ENCODE peak calls at places on chromosome 9, in four cellular contexts. V is hepatocyte, Z is HCT116, Q is GM23338. D is an unnamed sample.

GRCh38 chr9:81613002-81613750 is 76.2 kb downstream of the TLE1 start:
- DNase-seq in V (peak; percentile 75), Z (no peak), Q (no peak), D (no peak)

GRCh38 chr9:81250606-81251005 is 438.7 kb downstream of the TLE1 start:
- DNase-seq in V (no peak), Z (no peak), Q (no peak), D (no peak)

GRCh38 chr9:127474592-127474991 is 23.3 kb downstream of the LRSAM1 start:
- DNase-seq in V (no peak), Z (no peak), Q (no peak), D (no peak)

GRCh38 chr9:14428781-14429230 is 114.9 kb upstream of the NFIB start:
- DNase-seq in V (peak; percentile 89), Z (peak; percentile 57), Q (peak; percentile 97), D (peak; percentile 70)

GRCh38 chr9:127711226-127711701 is 4.2 kb downstream of the PTRH1 start:
- DNase-seq in V (no peak), Z (no peak), Q (no peak), D (peak; percentile 33)

GRCh38 chr9:135494791-135495559 is 5.5 kb upstream of the MRPS2 start:
- DNase-seq in V (no peak), Z (no peak), Q (no peak), D (no peak)

GRCh38 chr9:90102292-90102901 is 497.6 kb downstream of the GADD45G start:
- DNase-seq in V (peak; percentile 94), Z (peak; percentile 90), Q (peak; percentile 94), D (peak; percentile 86)

GRCh38 chr9:20558609-20559016 is 63.7 kb downstream of the MLLT3 start:
- DNase-seq in V (peak; percentile 28), Z (no peak), Q (peak; percentile 37), D (no peak)

GRCh38 chr9:135214706-135215105 is 127.2 kb downstream of the OLFM1 start:
- DNase-seq in V (no peak), Z (no peak), Q (no peak), D (no peak)

GRCh38 chr9:110543631-110544051 is 35.9 kb downstream of the SVEP1 start:
- DNase-seq in V (no peak), Z (no peak), Q (peak; percentile 13), D (no peak)

GRCh38 chr9:89926691-89927220 is 321.9 kb downstream of the GADD45G start:
- DNase-seq in V (peak; percentile 51), Z (no peak), Q (no peak), D (no peak)

GRCh38 chr9:14961372-14962068 is 51.3 kb upstream of the FREM1 start:
- DNase-seq in V (peak; percentile 58), Z (no peak), Q (peak; percentile 32), D (no peak)

GRCh38 chr9:123616707-123617106 is 260.7 kb downstream of the CRB2 start:
- DNase-seq in V (no peak), Z (no peak), Q (no peak), D (no peak)

GRCh38 chr9:131608469-131609115 is 63.3 kb downstream of the PRRT1B start:
- DNase-seq in V (peak; percentile 84), Z (peak; percentile 39), Q (peak; percentile 89), D (no peak)

GRCh38 chr9:5013379-5013778 is 28.3 kb downstream of the JAK2 start:
- DNase-seq in V (no peak), Z (no peak), Q (no peak), D (no peak)

GRCh38 chr9:88523056-88523455 is 11.9 kb upstream of the NXNL2 start:
- DNase-seq in V (no peak), Z (no peak), Q (no peak), D (no peak)

GRCh38 chr9:38022203-38022602 is 46.8 kb downstream of the SHB start:
- DNase-seq in V (no peak), Z (no peak), Q (no peak), D (no peak)

GRCh38 chr9:22240619-22241018 is 206.0 kb upstream of the DMRTA1 start:
- DNase-seq in V (no peak), Z (no peak), Q (no peak), D (peak; percentile 60)

GRCh38 chr9:113695901-113696300 is 180.2 kb upstream of the ZNF618 start:
- DNase-seq in V (no peak), Z (peak; percentile 66), Q (no peak), D (no peak)

GRCh38 chr9:111891910-111892499 is 4.6 kb upstream of the UGCG start:
- DNase-seq in V (peak; percentile 57), Z (peak; percentile 59), Q (no peak), D (peak; percentile 73)

GRCh38 chr9:76456202-76456926 is 2.6 kb upstream of the GCNT1 start:
- DNase-seq in V (peak; percentile 88), Z (no peak), Q (peak; percentile 72), D (peak; percentile 88)

GRCh38 chr9:94666364-94667099 is 27.2 kb upstream of the FBP1 start:
- DNase-seq in V (peak; percentile 70), Z (no peak), Q (no peak), D (no peak)

GRCh38 chr9:27791311-27791710 is 218.0 kb upstream of the C9orf72 start:
- DNase-seq in V (no peak), Z (no peak), Q (no peak), D (no peak)

GRCh38 chr9:31355159-31355882 is 1029.1 kb upstream of the ACO1 start:
- DNase-seq in V (no peak), Z (no peak), Q (no peak), D (no peak)

GRCh38 chr9:124215551-124215910 is 42.2 kb upstream of the NEK6 start:
- DNase-seq in V (no peak), Z (no peak), Q (no peak), D (no peak)

DNA sequence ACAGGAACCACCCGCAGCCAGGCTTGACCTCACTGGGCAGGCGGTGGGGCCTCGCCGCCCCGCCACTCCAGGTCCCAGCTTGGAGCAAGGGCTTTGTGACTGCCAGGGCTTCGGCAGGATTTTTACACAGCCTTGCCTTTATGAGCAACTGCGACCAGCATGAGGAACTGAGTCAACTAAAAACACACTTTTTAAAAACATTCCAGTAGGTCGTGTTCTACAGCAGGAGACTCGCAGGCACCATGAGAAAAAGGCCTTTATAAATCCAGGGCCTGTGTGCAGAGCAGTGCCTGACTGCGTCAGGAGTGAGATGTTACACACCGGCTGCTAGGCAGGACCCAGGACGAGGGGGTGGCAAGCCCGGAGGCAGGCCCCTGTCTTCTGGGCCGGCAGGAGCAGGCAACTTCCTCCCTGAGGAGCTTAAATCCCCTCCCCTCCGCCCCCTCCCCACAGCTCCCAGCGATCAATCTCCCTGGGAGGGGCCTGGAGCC is 92.7 kb downstream of the ROR2 start:
- DNase-seq in V (peak; percentile 60), Z (no peak), Q (peak; percentile 57), D (no peak)
- H3K79me2 ChIP-seq in V (peaks cover 94% of the 10 kb centered on the region), Z (no peaks in the 10 kb centered on the region), Q (peaks cover 4% of the 10 kb centered on the region), D (no peaks in the 10 kb centered on the region)

GRCh38 chr9:125760537-125760936 is 13.4 kb downstream of the PBX3 start:
- DNase-seq in V (no peak), Z (no peak), Q (no peak), D (no peak)

GRCh38 chr9:125757834-125758233 is 10.7 kb downstream of the PBX3 start:
- DNase-seq in V (no peak), Z (no peak), Q (no peak), D (no peak)

GRCh38 chr9:125758986-125759811 is 12.0 kb downstream of the PBX3 start:
- DNase-seq in V (no peak), Z (no peak), Q (peak; percentile 39), D (peak; percentile 12)

GRCh38 chr9:125761685-125762084 is 14.5 kb downstream of the PBX3 start:
- DNase-seq in V (no peak), Z (no peak), Q (no peak), D (no peak)

DNA sequence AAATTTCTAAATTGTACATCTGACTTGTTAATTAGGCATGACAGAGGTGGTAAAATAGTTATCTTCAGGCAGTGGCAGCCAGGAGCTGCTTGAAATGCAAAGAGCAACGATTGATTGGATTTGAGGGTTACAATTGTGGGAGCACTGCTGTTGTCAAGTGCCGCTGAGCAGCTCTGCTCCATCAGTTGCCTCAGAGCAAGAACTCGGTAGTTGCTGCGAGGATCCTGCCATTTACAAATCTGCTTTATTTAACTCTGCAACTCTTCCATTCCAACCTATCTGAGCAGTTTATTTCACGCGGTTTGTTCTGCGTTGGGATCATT is 12.6 kb downstream of the PBX3 start:
- DNase-seq in V (no peak), Z (no peak), Q (peak; percentile 73), D (no peak)
- H3K27ac ChIP-seq in V (no peak overlapping the region), Z (no peak overlapping the region), Q (peak overlapping the region; percentile 83), D (no peak overlapping the region)

DNA sequence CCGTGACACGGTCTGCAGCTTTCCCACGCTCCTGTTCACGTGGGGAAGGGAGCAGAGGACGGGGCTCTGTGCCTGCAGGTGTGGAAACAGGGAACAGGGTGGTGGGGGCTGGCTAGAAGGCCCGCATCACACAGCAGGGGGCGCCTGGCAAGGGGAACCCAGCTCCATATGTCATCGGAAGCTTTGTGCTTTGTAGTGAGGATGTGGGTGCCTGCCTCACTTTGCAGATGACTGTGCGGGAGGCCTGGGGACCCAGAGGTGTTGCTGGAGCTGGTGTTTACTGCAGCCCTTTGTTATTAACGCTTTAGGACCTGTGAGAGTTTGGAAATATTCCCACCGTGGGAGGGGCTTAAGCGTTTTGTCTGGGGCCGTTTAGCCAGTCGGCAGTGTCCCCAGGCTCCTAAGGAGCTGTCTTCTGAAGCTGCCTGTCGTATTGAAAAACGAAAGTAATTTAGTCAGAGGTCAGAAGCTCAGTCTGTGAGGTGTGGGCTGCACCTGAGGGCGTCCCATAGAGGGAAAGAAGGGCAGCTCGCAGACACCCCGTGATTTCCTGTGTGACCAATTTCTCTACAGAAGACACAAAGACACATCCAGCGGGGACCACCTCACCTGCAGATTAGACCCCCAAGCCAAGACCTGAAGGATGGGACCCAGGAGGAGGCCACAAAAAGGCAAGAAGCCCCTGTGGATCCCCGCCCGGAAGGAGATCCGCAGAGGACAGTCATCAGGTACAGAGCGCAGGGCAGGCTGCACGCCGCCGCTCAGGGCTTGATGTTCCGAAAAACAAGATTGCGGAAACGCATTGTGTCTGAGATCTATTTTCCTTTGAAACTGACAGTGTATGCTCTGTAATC is 9.1 kb downstream of the MAN1B1 start:
- DNase-seq in V (no peak), Z (no peak), Q (peak; percentile 29), D (peak; percentile 53)
- TF ChIP-seq CTCF in V (no peak), Z (no peak), Q (no peak), D (peak; percentile 73)

GRCh38 chr9:130054820-130055219 is 1.1 kb downstream of the GPR107 start:
- DNase-seq in V (no peak), Z (no peak), Q (no peak), D (no peak)

GRCh38 chr9:130051855-130052254 is 1.9 kb upstream of the GPR107 start:
- DNase-seq in V (peak; percentile 27), Z (no peak), Q (no peak), D (no peak)

GRCh38 chr9:130053109-130053503 is 600 bp upstream of the GPR107 start:
- DNase-seq in V (no peak), Z (no peak), Q (no peak), D (no peak)

GRCh38 chr9:130053504-130054427 is at the start of gene GPR107:
- DNase-seq in V (peak; percentile 90), Z (peak; percentile 27), Q (peak; percentile 83), D (peak; percentile 75)

GRCh38 chr9:130054428-130054786 is 701 bp downstream of the GPR107 start:
- DNase-seq in V (no peak), Z (no peak), Q (no peak), D (no peak)
- H3K79me2 ChIP-seq in V (peaks cover 69% of the 10 kb centered on the region), Z (peaks cover 32% of the 10 kb centered on the region), Q (peaks cover 57% of the 10 kb centered on the region), D (peaks cover 74% of the 10 kb centered on the region)